ENCODE peak calls at places on chromosome 10, in ten cellular contexts. P, C, L, R, X, N, Y, Z, O and U are unnamed samples.
A peak's percentile ranks its signal among the peaks of the same experiment; 100 is the strongest.

GRCh38 chr10:88899886-88900285 is 19.8 kb downstream of the STAMBPL1 start:
- DNase-seq in P (no peak), C (no peak), L (no peak), R (no peak), X (no peak), N (no peak), Y (no peak), Z (no peak), O (no peak), U (no peak)

GRCh38 chr10:68900427-68901105 is 549 bp upstream of the DDX50 start:
- DNase-seq in P (no peak), C (peak; percentile 79), L (peak; percentile 68), R (peak; percentile 54), X (peak; percentile 79), N (peak; percentile 71), Y (peak; percentile 76), Z (no peak), O (no peak), U (peak; percentile 68)

GRCh38 chr10:3067045-3067858 is at the start of gene PFKP:
- DNase-seq in P (peak; percentile 68), C (no peak), L (no peak), R (no peak), X (peak; percentile 55), N (peak; percentile 90), Y (peak; percentile 65), Z (no peak), O (no peak), U (peak; percentile 15)

GRCh38 chr10:25487266-25487665 is 312.5 kb downstream of the GPR158 start:
- DNase-seq in P (no peak), C (no peak), L (no peak), R (no peak), X (no peak), N (no peak), Y (no peak), Z (no peak), O (no peak), U (no peak)

GRCh38 chr10:12349628-12350166 is 350 bp downstream of the CAMK1D start:
- DNase-seq in P (no peak), C (no peak), L (no peak), R (no peak), X (no peak), N (no peak), Y (no peak), Z (no peak), O (no peak), U (peak; percentile 54)

GRCh38 chr10:32680803-32681557 is 235.0 kb downstream of the CCDC7 start:
- DNase-seq in P (no peak), C (peak; percentile 10), L (no peak), R (no peak), X (no peak), N (no peak), Y (no peak), Z (no peak), O (no peak), U (no peak)

GRCh38 chr10:67107670-67108069 is 181.8 kb downstream of the LRRTM3 start:
- DNase-seq in P (no peak), C (no peak), L (no peak), R (no peak), X (no peak), N (no peak), Y (no peak), Z (no peak), O (no peak), U (no peak)

GRCh38 chr10:85319150-85319549 is 990.8 kb downstream of the CCSER2 start:
- DNase-seq in P (peak; percentile 27), C (no peak), L (no peak), R (no peak), X (no peak), N (no peak), Y (no peak), Z (no peak), O (no peak), U (no peak)

GRCh38 chr10:36254191-36254590 is 612.1 kb upstream of the FZD8 start:
- DNase-seq in P (peak; percentile 45), C (peak; percentile 6), L (no peak), R (peak; percentile 0), X (peak; percentile 67), N (no peak), Y (no peak), Z (peak; percentile 24), O (no peak), U (no peak)

GRCh38 chr10:12981570-12981969 is 19.9 kb downstream of the CCDC3 start:
- DNase-seq in P (peak; percentile 56), C (peak; percentile 77), L (peak; percentile 73), R (no peak), X (no peak), N (no peak), Y (no peak), Z (no peak), O (no peak), U (peak; percentile 8)

GRCh38 chr10:88260329-88261051 is 322.6 kb downstream of the RNLS start:
- DNase-seq in P (no peak), C (no peak), L (no peak), R (no peak), X (no peak), N (no peak), Y (no peak), Z (no peak), O (no peak), U (no peak)

GRCh38 chr10:43318456-43318855 is 51.6 kb upstream of the RASGEF1A start:
- DNase-seq in P (no peak), C (no peak), L (no peak), R (no peak), X (no peak), N (peak; percentile 68), Y (no peak), Z (no peak), O (no peak), U (no peak)

GRCh38 chr10:22246680-22247391 is 29.0 kb upstream of the EBLN1 start:
- DNase-seq in P (peak; percentile 92), C (peak; percentile 90), L (peak; percentile 96), R (no peak), X (no peak), N (peak; percentile 74), Y (peak; percentile 35), Z (peak; percentile 21), O (no peak), U (peak; percentile 8)

GRCh38 chr10:113221756-113222168 is 271.7 kb downstream of the TCF7L2 start:
- DNase-seq in P (peak; percentile 84), C (peak; percentile 41), L (no peak), R (peak; percentile 0), X (no peak), N (no peak), Y (no peak), Z (peak; percentile 33), O (no peak), U (no peak)